ENCODE peak calls at places on chromosomes 4 and X, in eight cellular contexts. One of them, this sample, is unnamed.

GRCh38 chr4:108350332-108350731 is 181.6 kb upstream of the LEF1 start:
- DNase-seq in activated CD4-positive, alpha-beta T cell treated with anti-CD3 and anti-CD28 coated beads, Interleukin-2, amount 10 ng/mL, durations not matched to agents 7 days and 5 days: no peak
- DNase-seq in T-cell: no peak
- DNase-seq in Right ventricle myocardium superior: peak
- DNase-seq in B cell: no peak
- DNase-seq in trophoblast cell: no peak
- DNase-seq in heart right ventricle: no peak
- DNase-seq in GM10248: no peak
- DNase-seq in this sample: no peak

GRCh38 chrX:23493941-23494374 is 159.3 kb downstream of the PTCHD1 start:
- DNase-seq in B cell: no peak
- DNase-seq in T-cell: no peak
- DNase-seq in heart right ventricle: no peak
- DNase-seq in activated CD4-positive, alpha-beta T cell treated with anti-CD3 and anti-CD28 coated beads, Interleukin-2, amount 10 ng/mL, durations not matched to agents 7 days and 5 days: no peak
- DNase-seq in Right ventricle myocardium superior: no peak
- DNase-seq in trophoblast cell: peak
- DNase-seq in GM10248: no peak
- DNase-seq in this sample: no peak

GRCh38 chrX:50726296-50726695 is 87.7 kb downstream of the SHROOM4 start:
- DNase-seq in trophoblast cell: no peak
- DNase-seq in B cell: no peak
- DNase-seq in heart right ventricle: no peak
- DNase-seq in Right ventricle myocardium superior: no peak
- DNase-seq in activated CD4-positive, alpha-beta T cell treated with anti-CD3 and anti-CD28 coated beads, Interleukin-2, amount 10 ng/mL, durations not matched to agents 7 days and 5 days: no peak
- DNase-seq in T-cell: no peak
- DNase-seq in GM10248: no peak
- DNase-seq in this sample: no peak

GRCh38 chr4:4859010-4859798 is at the start of gene MSX1:
- DNase-seq in trophoblast cell: no peak
- DNase-seq in activated CD4-positive, alpha-beta T cell treated with anti-CD3 and anti-CD28 coated beads, Interleukin-2, amount 10 ng/mL, durations not matched to agents 7 days and 5 days: no peak
- DNase-seq in heart right ventricle: peak
- DNase-seq in B cell: no peak
- DNase-seq in T-cell: no peak
- DNase-seq in GM10248: peak
- DNase-seq in Right ventricle myocardium superior: peak
- DNase-seq in this sample: no peak

GRCh38 chrX:105307762-105308161 is 87.3 kb upstream of the TEX13A start:
- DNase-seq in Right ventricle myocardium superior: no peak
- DNase-seq in GM10248: no peak
- DNase-seq in B cell: no peak
- DNase-seq in heart right ventricle: no peak
- DNase-seq in T-cell: no peak
- DNase-seq in trophoblast cell: peak
- DNase-seq in activated CD4-positive, alpha-beta T cell treated with anti-CD3 and anti-CD28 coated beads, Interleukin-2, amount 10 ng/mL, durations not matched to agents 7 days and 5 days: no peak
- DNase-seq in this sample: no peak

GRCh38 chr4:53015681-53016080 is 153.6 kb downstream of the RASL11B start:
- DNase-seq in T-cell: no peak
- DNase-seq in trophoblast cell: peak
- DNase-seq in GM10248: no peak
- DNase-seq in heart right ventricle: peak
- DNase-seq in activated CD4-positive, alpha-beta T cell treated with anti-CD3 and anti-CD28 coated beads, Interleukin-2, amount 10 ng/mL, durations not matched to agents 7 days and 5 days: peak
- DNase-seq in Right ventricle myocardium superior: no peak
- DNase-seq in B cell: no peak
- DNase-seq in this sample: no peak

GRCh38 chr4:153576443-153576774 is 107.7 kb upstream of the TLR2 start:
- DNase-seq in Right ventricle myocardium superior: no peak
- DNase-seq in GM10248: no peak
- DNase-seq in trophoblast cell: no peak
- DNase-seq in activated CD4-positive, alpha-beta T cell treated with anti-CD3 and anti-CD28 coated beads, Interleukin-2, amount 10 ng/mL, durations not matched to agents 7 days and 5 days: no peak
- DNase-seq in B cell: no peak
- DNase-seq in T-cell: no peak
- DNase-seq in heart right ventricle: no peak
- DNase-seq in this sample: no peak

GRCh38 chr4:186169942-186170802 is 21.2 kb upstream of the CYP4V2 start:
- DNase-seq in Right ventricle myocardium superior: no peak
- DNase-seq in GM10248: no peak
- DNase-seq in activated CD4-positive, alpha-beta T cell treated with anti-CD3 and anti-CD28 coated beads, Interleukin-2, amount 10 ng/mL, durations not matched to agents 7 days and 5 days: no peak
- DNase-seq in B cell: no peak
- DNase-seq in heart right ventricle: no peak
- DNase-seq in trophoblast cell: no peak
- DNase-seq in T-cell: no peak
- DNase-seq in this sample: no peak

GRCh38 chrX:53065066-53065465 is 16.5 kb downstream of the GPR173 start:
- DNase-seq in T-cell: no peak
- DNase-seq in B cell: no peak
- DNase-seq in heart right ventricle: no peak
- DNase-seq in GM10248: no peak
- DNase-seq in trophoblast cell: no peak
- DNase-seq in Right ventricle myocardium superior: no peak
- DNase-seq in activated CD4-positive, alpha-beta T cell treated with anti-CD3 and anti-CD28 coated beads, Interleukin-2, amount 10 ng/mL, durations not matched to agents 7 days and 5 days: no peak
- DNase-seq in this sample: no peak

GRCh38 chr4:21742326-21742725 is 206.2 kb downstream of the KCNIP4 start:
- DNase-seq in heart right ventricle: no peak
- DNase-seq in trophoblast cell: no peak
- DNase-seq in T-cell: no peak
- DNase-seq in activated CD4-positive, alpha-beta T cell treated with anti-CD3 and anti-CD28 coated beads, Interleukin-2, amount 10 ng/mL, durations not matched to agents 7 days and 5 days: no peak
- DNase-seq in Right ventricle myocardium superior: no peak
- DNase-seq in GM10248: no peak
- DNase-seq in B cell: no peak
- DNase-seq in this sample: no peak

GRCh38 chr4:41070516-41071281 is 143.6 kb downstream of the APBB2 start:
- DNase-seq in GM10248: no peak
- DNase-seq in activated CD4-positive, alpha-beta T cell treated with anti-CD3 and anti-CD28 coated beads, Interleukin-2, amount 10 ng/mL, durations not matched to agents 7 days and 5 days: no peak
- DNase-seq in T-cell: no peak
- DNase-seq in heart right ventricle: no peak
- DNase-seq in trophoblast cell: no peak
- DNase-seq in B cell: no peak
- DNase-seq in Right ventricle myocardium superior: no peak
- DNase-seq in this sample: no peak

GRCh38 chr4:51884055-51884454 is 41.1 kb downstream of the DCUN1D4 start:
- DNase-seq in heart right ventricle: no peak
- DNase-seq in B cell: no peak
- DNase-seq in GM10248: no peak
- DNase-seq in activated CD4-positive, alpha-beta T cell treated with anti-CD3 and anti-CD28 coated beads, Interleukin-2, amount 10 ng/mL, durations not matched to agents 7 days and 5 days: no peak
- DNase-seq in Right ventricle myocardium superior: no peak
- DNase-seq in T-cell: no peak
- DNase-seq in trophoblast cell: no peak
- DNase-seq in this sample: no peak

GRCh38 chr4:88610771-88611170 is 18.5 kb downstream of the HERC3 start:
- DNase-seq in GM10248: no peak
- DNase-seq in Right ventricle myocardium superior: peak
- DNase-seq in trophoblast cell: peak
- DNase-seq in B cell: no peak
- DNase-seq in T-cell: no peak
- DNase-seq in activated CD4-positive, alpha-beta T cell treated with anti-CD3 and anti-CD28 coated beads, Interleukin-2, amount 10 ng/mL, durations not matched to agents 7 days and 5 days: no peak
- DNase-seq in heart right ventricle: peak
- DNase-seq in this sample: no peak

GRCh38 chrX:10119399-10119990 is 37.3 kb upstream of the CLCN4 start:
- DNase-seq in heart right ventricle: peak
- DNase-seq in T-cell: peak
- DNase-seq in trophoblast cell: peak
- DNase-seq in B cell: peak
- DNase-seq in Right ventricle myocardium superior: no peak
- DNase-seq in GM10248: peak
- DNase-seq in activated CD4-positive, alpha-beta T cell treated with anti-CD3 and anti-CD28 coated beads, Interleukin-2, amount 10 ng/mL, durations not matched to agents 7 days and 5 days: peak
- DNase-seq in this sample: peak

GRCh38 chrX:124665878-124666425 is 319.6 kb downstream of the SH2D1A start:
- DNase-seq in activated CD4-positive, alpha-beta T cell treated with anti-CD3 and anti-CD28 coated beads, Interleukin-2, amount 10 ng/mL, durations not matched to agents 7 days and 5 days: no peak
- DNase-seq in T-cell: no peak
- DNase-seq in GM10248: no peak
- DNase-seq in heart right ventricle: no peak
- DNase-seq in trophoblast cell: no peak
- DNase-seq in Right ventricle myocardium superior: no peak
- DNase-seq in B cell: no peak
- DNase-seq in this sample: no peak

GRCh38 chr4:73608677-73609594 is 11.3 kb downstream of the RASSF6 start:
- DNase-seq in heart right ventricle: no peak
- DNase-seq in trophoblast cell: no peak
- DNase-seq in activated CD4-positive, alpha-beta T cell treated with anti-CD3 and anti-CD28 coated beads, Interleukin-2, amount 10 ng/mL, durations not matched to agents 7 days and 5 days: no peak
- DNase-seq in B cell: no peak
- DNase-seq in Right ventricle myocardium superior: no peak
- DNase-seq in T-cell: no peak
- DNase-seq in GM10248: no peak
- DNase-seq in this sample: no peak

GRCh38 chr4:541271-541670 is 34.8 kb downstream of the TMEM271 start:
- DNase-seq in Right ventricle myocardium superior: no peak
- DNase-seq in GM10248: no peak
- DNase-seq in trophoblast cell: no peak
- DNase-seq in heart right ventricle: no peak
- DNase-seq in activated CD4-positive, alpha-beta T cell treated with anti-CD3 and anti-CD28 coated beads, Interleukin-2, amount 10 ng/mL, durations not matched to agents 7 days and 5 days: no peak
- DNase-seq in T-cell: no peak
- DNase-seq in B cell: no peak
- DNase-seq in this sample: no peak

GRCh38 chrX:120315776-120316175 is 4.5 kb upstream of the TMEM255A start:
- DNase-seq in T-cell: no peak
- DNase-seq in heart right ventricle: no peak
- DNase-seq in B cell: no peak
- DNase-seq in GM10248: no peak
- DNase-seq in activated CD4-positive, alpha-beta T cell treated with anti-CD3 and anti-CD28 coated beads, Interleukin-2, amount 10 ng/mL, durations not matched to agents 7 days and 5 days: no peak
- DNase-seq in Right ventricle myocardium superior: no peak
- DNase-seq in trophoblast cell: peak
- DNase-seq in this sample: no peak

GRCh38 chr4:31327031-31327430 is 606.9 kb downstream of the PCDH7 start:
- DNase-seq in T-cell: no peak
- DNase-seq in B cell: no peak
- DNase-seq in heart right ventricle: no peak
- DNase-seq in trophoblast cell: no peak
- DNase-seq in GM10248: no peak
- DNase-seq in activated CD4-positive, alpha-beta T cell treated with anti-CD3 and anti-CD28 coated beads, Interleukin-2, amount 10 ng/mL, durations not matched to agents 7 days and 5 days: no peak
- DNase-seq in Right ventricle myocardium superior: no peak
- DNase-seq in this sample: no peak

GRCh38 chr4:7442609-7443140 is 7.9 kb upstream of the PSAPL1 start:
- DNase-seq in GM10248: no peak
- DNase-seq in trophoblast cell: no peak
- DNase-seq in heart right ventricle: no peak
- DNase-seq in Right ventricle myocardium superior: no peak
- DNase-seq in activated CD4-positive, alpha-beta T cell treated with anti-CD3 and anti-CD28 coated beads, Interleukin-2, amount 10 ng/mL, durations not matched to agents 7 days and 5 days: no peak
- DNase-seq in B cell: no peak
- DNase-seq in T-cell: no peak
- DNase-seq in this sample: no peak

GRCh38 chr4:175929441-175929840 is 117.4 kb upstream of the GPM6A start:
- DNase-seq in Right ventricle myocardium superior: no peak
- DNase-seq in B cell: no peak
- DNase-seq in trophoblast cell: no peak
- DNase-seq in GM10248: no peak
- DNase-seq in heart right ventricle: no peak
- DNase-seq in T-cell: no peak
- DNase-seq in activated CD4-positive, alpha-beta T cell treated with anti-CD3 and anti-CD28 coated beads, Interleukin-2, amount 10 ng/mL, durations not matched to agents 7 days and 5 days: no peak
- DNase-seq in this sample: no peak

GRCh38 chr4:77699731-77700210 is 94.2 kb downstream of the CXCL13 start:
- DNase-seq in B cell: no peak
- DNase-seq in Right ventricle myocardium superior: no peak
- DNase-seq in heart right ventricle: no peak
- DNase-seq in activated CD4-positive, alpha-beta T cell treated with anti-CD3 and anti-CD28 coated beads, Interleukin-2, amount 10 ng/mL, durations not matched to agents 7 days and 5 days: no peak
- DNase-seq in GM10248: no peak
- DNase-seq in trophoblast cell: peak
- DNase-seq in T-cell: no peak
- DNase-seq in this sample: no peak

GRCh38 chr4:153160856-153161598 is 43.2 kb upstream of the TRIM2 start:
- DNase-seq in T-cell: no peak
- DNase-seq in Right ventricle myocardium superior: no peak
- DNase-seq in GM10248: no peak
- DNase-seq in B cell: no peak
- DNase-seq in heart right ventricle: no peak
- DNase-seq in activated CD4-positive, alpha-beta T cell treated with anti-CD3 and anti-CD28 coated beads, Interleukin-2, amount 10 ng/mL, durations not matched to agents 7 days and 5 days: no peak
- DNase-seq in trophoblast cell: no peak
- DNase-seq in this sample: no peak

GRCh38 chr4:4866833-4867744 is 7.6 kb downstream of the MSX1 start:
- DNase-seq in activated CD4-positive, alpha-beta T cell treated with anti-CD3 and anti-CD28 coated beads, Interleukin-2, amount 10 ng/mL, durations not matched to agents 7 days and 5 days: no peak
- DNase-seq in GM10248: no peak
- DNase-seq in T-cell: no peak
- DNase-seq in Right ventricle myocardium superior: no peak
- DNase-seq in trophoblast cell: no peak
- DNase-seq in heart right ventricle: peak
- DNase-seq in B cell: no peak
- DNase-seq in this sample: no peak

GRCh38 chr4:148843625-148844024 is 401.4 kb upstream of the NR3C2 start:
- DNase-seq in T-cell: no peak
- DNase-seq in activated CD4-positive, alpha-beta T cell treated with anti-CD3 and anti-CD28 coated beads, Interleukin-2, amount 10 ng/mL, durations not matched to agents 7 days and 5 days: no peak
- DNase-seq in heart right ventricle: no peak
- DNase-seq in B cell: no peak
- DNase-seq in GM10248: no peak
- DNase-seq in Right ventricle myocardium superior: no peak
- DNase-seq in trophoblast cell: no peak
- DNase-seq in this sample: no peak

GRCh38 chr4:113502883-113503282 is 258.7 kb downstream of the CAMK2D start:
- DNase-seq in B cell: no peak
- DNase-seq in Right ventricle myocardium superior: no peak
- DNase-seq in heart right ventricle: no peak
- DNase-seq in GM10248: no peak
- DNase-seq in activated CD4-positive, alpha-beta T cell treated with anti-CD3 and anti-CD28 coated beads, Interleukin-2, amount 10 ng/mL, durations not matched to agents 7 days and 5 days: no peak
- DNase-seq in trophoblast cell: no peak
- DNase-seq in T-cell: no peak
- DNase-seq in this sample: no peak

GRCh38 chr4:99352602-99353580 is at the start of gene ADH1C:
- DNase-seq in Right ventricle myocardium superior: no peak
- DNase-seq in T-cell: no peak
- DNase-seq in activated CD4-positive, alpha-beta T cell treated with anti-CD3 and anti-CD28 coated beads, Interleukin-2, amount 10 ng/mL, durations not matched to agents 7 days and 5 days: no peak
- DNase-seq in B cell: no peak
- DNase-seq in heart right ventricle: peak
- DNase-seq in trophoblast cell: no peak
- DNase-seq in GM10248: no peak
- DNase-seq in this sample: no peak

GRCh38 chr4:70544279-70544870 is 26.0 kb downstream of the AMTN start:
- DNase-seq in heart right ventricle: no peak
- DNase-seq in activated CD4-positive, alpha-beta T cell treated with anti-CD3 and anti-CD28 coated beads, Interleukin-2, amount 10 ng/mL, durations not matched to agents 7 days and 5 days: no peak
- DNase-seq in B cell: peak
- DNase-seq in T-cell: no peak
- DNase-seq in GM10248: no peak
- DNase-seq in Right ventricle myocardium superior: no peak
- DNase-seq in trophoblast cell: no peak
- DNase-seq in this sample: no peak

This sample was measured in CD4-positive, alpha-beta memory T cell.